ENCODE peak calls at places on chromosomes 3 and 15, in seven cellular contexts. A is transverse colon, Z is right cardiac atrium, G is left ventricle myocardium inferior, O is SK-N-SH, T is psoas muscle, W is suprapubic skin. C is an unnamed sample. For H3K4me1, the result is how much of the 10 kb centered on the place peaks cover.

GRCh38 chr3:13452490-13453335 is 27.4 kb upstream of the HDAC11 start:
- DNase-seq in T (no peak), G (no peak), A (peak), Z (no peak), W (no peak), O (peak), C (peak)

GRCh38 chr3:8984512-8984911 is 21.2 kb upstream of the RAD18 start:
- DNase-seq in W (no peak), G (no peak), O (no peak), T (no peak), Z (no peak), A (no peak), C (no peak)

GRCh38 chr3:119145500-119146167 is at the start of gene TEX55:
- DNase-seq in Z (peak), O (peak), W (no peak), A (peak), T (no peak), G (peak), C (peak)

GRCh38 chr3:40588406-40588805 is 63.6 kb downstream of the ZNF621 start:
- DNase-seq in O (no peak), T (no peak), Z (no peak), G (no peak), A (peak), W (no peak), C (no peak)

GRCh38 chr15:36755341-36755740 is 175.9 kb downstream of the CDIN1 start:
- DNase-seq in T (no peak), G (no peak), O (no peak), Z (no peak), W (no peak), A (no peak), C (no peak)

GRCh38 chr3:17143893-17144664 is 259.3 kb downstream of the PLCL2 start:
- DNase-seq in O (no peak), T (no peak), G (no peak), Z (no peak), W (no peak), A (no peak), C (no peak)

GRCh38 chr3:186247821-186248814 is 113.9 kb downstream of the DGKG start:
- DNase-seq in W (no peak), G (no peak), O (no peak), A (no peak), Z (peak), T (no peak), C (peak)

GRCh38 chr3:29415824-29416223 is 135.0 kb downstream of the RBMS3 start:
- DNase-seq in W (no peak), G (no peak), A (no peak), O (no peak), Z (no peak), T (no peak), C (no peak)

GRCh38 chr3:73215286-73215685 is 153.8 kb downstream of the EBLN2 start:
- DNase-seq in G (no peak), O (no peak), Z (no peak), A (no peak), T (no peak), W (no peak), C (no peak)

GRCh38 chr3:182105875-182106274 is 394.1 kb downstream of the SOX2 start:
- DNase-seq in T (no peak), G (no peak), A (no peak), O (no peak), Z (no peak), W (no peak), C (no peak)

GRCh38 chr15:65411470-65412071 is 11.2 kb downstream of the IGDCC4 start:
- DNase-seq in T (no peak), O (no peak), W (no peak), G (no peak), A (no peak), Z (no peak), C (no peak)

GRCh38 chr15:71349736-71350515 is 234.7 kb downstream of the THSD4 start:
- DNase-seq in O (no peak), A (no peak), T (no peak), Z (no peak), W (no peak), G (no peak), C (no peak)

GRCh38 chr3:11172136-11172670 is 17.9 kb downstream of the HRH1 start:
- DNase-seq in A (no peak), O (no peak), T (no peak), Z (no peak), G (no peak), W (peak), C (no peak)

GRCh38 chr3:16801698-16802097 is 83.1 kb upstream of the PLCL2 start:
- DNase-seq in A (no peak), O (peak), T (no peak), G (no peak), W (no peak), Z (no peak), C (no peak)

GRCh38 chr3:32399030-32399620 is 7.5 kb downstream of the CMTM7 start:
- DNase-seq in T (no peak), A (no peak), Z (no peak), G (no peak), O (peak), W (no peak), C (peak)

GRCh38 chr3:25564040-25564439 is 100.7 kb downstream of the TOP2B start:
- DNase-seq in W (no peak), O (no peak), T (no peak), Z (no peak), G (no peak), A (no peak), C (no peak)

GRCh38 chr3:114624047-114624445 is 330.2 kb downstream of the TIGIT start:
- DNase-seq in W (peak), G (peak), Z (peak), T (peak), A (peak), O (no peak), C (peak)

GRCh38 chr3:6825527-6825926 is 35.4 kb upstream of the GRM7 start:
- DNase-seq in A (no peak), O (peak), Z (no peak), G (no peak), W (no peak), T (no peak), C (no peak)

GRCh38 chr3:114659109-114660081 is 365.6 kb downstream of the TIGIT start:
- DNase-seq in W (no peak), G (no peak), A (no peak), Z (no peak), T (peak), O (no peak), C (no peak)

GRCh38 chr15:63601026-63601726 is 4.0 kb downstream of the FBXL22 start:
- DNase-seq in Z (peak), O (peak), A (peak), W (peak), G (peak), T (peak), C (peak)

GRCh38 chr3:98985406-98985805 is 83.9 kb upstream of the DCBLD2 start:
- DNase-seq in O (no peak), T (no peak), Z (no peak), A (no peak), W (no peak), G (no peak), C (no peak)

GRCh38 chr3:146387566-146387965 is 81.8 kb downstream of the PLSCR2 start:
- DNase-seq in G (no peak), W (no peak), Z (no peak), O (no peak), T (no peak), A (no peak), C (no peak)

GRCh38 chr15:43799209-43799944 is 643 bp downstream of the SERINC4 start:
- DNase-seq in W (no peak), G (no peak), O (no peak), T (no peak), A (peak), Z (no peak), C (no peak)

GRCh38 chr15:35078221-35078915 is 6.7 kb downstream of the NANOGP8 start:
- DNase-seq in G (no peak), T (no peak), Z (no peak), W (no peak), O (peak), A (peak), C (peak)

GRCh38 chr3:65953881-65954733 is 84.6 kb downstream of the MAGI1 start:
- DNase-seq in T (no peak), W (no peak), O (no peak), A (peak), G (peak), Z (peak), C (peak)

GRCh38 chr3:188635258-188636038 is 481.5 kb downstream of the LPP start:
- DNase-seq in A (no peak), O (no peak), T (no peak), G (no peak), W (no peak), Z (no peak), C (no peak)

GRCh38 chr3:127708837-127709236 is 36.1 kb downstream of the ABTB1 start:
- DNase-seq in T (no peak), G (no peak), W (no peak), O (no peak), Z (no peak), A (no peak), C (no peak)

GRCh38 chr15:81338422-81339007 is 14.6 kb upstream of the STARD5 start:
- DNase-seq in A (no peak), W (peak), O (no peak), Z (peak), T (peak), G (peak), C (peak)

GRCh38 chr3:143222505-143222904 is 102.9 kb downstream of the CHST2 start:
- DNase-seq in W (no peak), G (no peak), T (no peak), A (no peak), O (no peak), Z (no peak), C (peak)

GRCh38 chr3:125331243-125331642 is 43.9 kb downstream of the ZNF148 start:
- DNase-seq in G (no peak), O (no peak), A (no peak), T (no peak), W (no peak), Z (no peak), C (no peak)

GRCh38 chr3:196528639-196529233 is 13.6 kb upstream of the SMCO1 start:
- DNase-seq in T (peak), G (peak), W (peak), O (peak), A (peak), Z (peak), C (peak)

GRCh38 chr15:29596266-29596665 is 226.0 kb downstream of the TJP1 start:
- DNase-seq in O (no peak), W (no peak), A (no peak), G (no peak), T (no peak), Z (no peak), C (no peak)

GRCh38 chr3:35758358-35758757 is 119.0 kb downstream of the ARPP21 start:
- DNase-seq in G (no peak), O (no peak), Z (no peak), A (no peak), T (no peak), W (no peak), C (peak)

GRCh38 chr3:10011644-10012043 is 14.6 kb upstream of the FANCD2 start:
- DNase-seq in Z (peak), T (peak), W (no peak), O (no peak), G (no peak), A (no peak), C (peak)
- H3K4me3 ChIP-seq in Z (no peak), T (peak), W (peak), O (peak), G (peak), A (no peak), C (no peak)

GRCh38 chr15:39131605-39132004 is 449.3 kb upstream of the THBS1 start:
- DNase-seq in W (no peak), A (no peak), T (no peak), G (no peak), O (no peak), Z (no peak), C (peak)
- H3K4me1 ChIP-seq in W (under half), A (under half), T (under half), G (under half), O (under half), Z (under half), C (under half)

DNA sequence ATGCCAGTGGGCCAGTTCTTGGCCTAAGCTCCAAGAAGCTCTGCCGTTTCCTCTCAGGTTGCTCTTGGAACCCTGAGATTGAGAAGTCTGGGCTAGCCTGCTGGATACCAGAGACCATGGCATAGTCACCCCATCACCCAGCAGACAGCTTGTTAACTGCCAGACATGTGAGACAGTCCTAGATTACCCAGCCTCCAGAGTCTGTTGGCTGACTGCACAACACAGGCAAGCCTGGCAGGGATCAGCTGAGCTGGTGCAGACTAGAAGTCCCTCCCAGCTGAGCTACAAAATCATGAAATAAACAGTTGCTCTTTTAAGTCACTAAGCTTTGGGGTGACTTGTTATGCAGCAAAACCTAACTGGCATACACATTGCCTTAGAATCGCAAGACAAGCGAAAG is 5.2 kb downstream of the ANAPC13 start:
- DNase-seq in W (no peak), T (no peak), A (no peak), Z (no peak), O (no peak), G (no peak), C (no peak)
- H3K27ac ChIP-seq in W (no peak), T (peak), A (no peak), Z (no peak), O (no peak), G (peak), C (no peak)

DNA sequence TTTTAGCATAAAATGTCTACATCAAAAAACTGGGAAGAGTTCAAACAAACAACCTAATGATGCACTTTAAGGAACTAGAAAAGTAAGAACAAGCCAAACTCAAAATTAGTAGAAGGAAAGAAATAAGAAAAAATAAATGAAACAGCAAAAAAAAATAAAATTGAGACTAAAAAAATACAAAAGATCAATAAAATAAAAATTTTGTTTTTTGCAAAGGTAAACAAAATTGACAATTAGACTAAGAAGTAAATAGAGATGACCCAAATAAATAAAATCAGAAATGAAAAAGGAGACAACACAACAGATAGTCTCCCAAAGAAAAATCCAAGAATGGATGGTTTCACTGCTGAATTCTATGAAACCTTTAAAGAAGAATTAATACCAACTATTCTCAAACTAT is 89.6 kb upstream of the MME start:
- DNase-seq in O (no peak), W (no peak), G (no peak), A (no peak), Z (no peak), T (no peak), C (no peak)
- H3K4me3 ChIP-seq in O (no peak), W (no peak), G (no peak), A (no peak), Z (no peak), T (no peak), C (no peak)

GRCh38 chr3:113216393-113216792 is 5.0 kb downstream of the BOC start:
- DNase-seq in O (no peak), W (no peak), G (no peak), Z (no peak), T (no peak), A (no peak), C (no peak)

GRCh38 chr3:113219605-113220300 is 8.4 kb downstream of the BOC start:
- DNase-seq in W (no peak), A (no peak), Z (no peak), T (no peak), O (no peak), G (no peak), C (no peak)

GRCh38 chr3:113214917-113215595 is 3.7 kb downstream of the BOC start:
- DNase-seq in G (no peak), T (no peak), Z (no peak), W (no peak), O (no peak), A (no peak), C (no peak)

GRCh38 chr3:113218679-113219040 is 7.3 kb downstream of the BOC start:
- DNase-seq in A (no peak), T (no peak), G (no peak), W (no peak), O (no peak), Z (no peak), C (no peak)

GRCh38 chr3:113218011-113218678 is 6.8 kb downstream of the BOC start:
- DNase-seq in Z (no peak), T (no peak), G (no peak), W (no peak), O (no peak), A (no peak), C (no peak)
- H3K4me1 ChIP-seq in Z (under half), T (under half), G (under half), W (half or more), O (under half), A (under half), C (under half)

DNA sequence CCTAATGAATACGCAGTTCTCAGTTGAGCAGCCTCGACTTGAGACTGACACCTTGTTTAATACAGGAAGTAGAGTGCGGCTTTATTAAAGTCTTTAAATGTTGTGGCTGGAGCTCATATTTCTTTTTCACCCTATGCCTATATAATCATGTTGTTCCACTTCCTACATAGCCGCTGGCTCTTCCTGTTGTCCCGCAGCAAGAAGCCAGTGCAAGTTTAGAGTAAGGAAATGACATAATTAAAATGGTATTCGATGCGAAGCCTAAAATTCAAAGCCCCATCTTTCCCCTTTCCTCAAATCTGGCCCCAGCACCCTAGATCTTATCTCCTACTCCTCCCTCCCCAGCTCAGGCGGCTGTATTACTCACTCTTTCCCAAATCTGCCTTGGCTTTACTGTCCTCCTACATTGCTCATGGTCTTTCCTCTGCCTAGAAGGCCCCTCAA is 7.5 kb upstream of the PHLDB2 start:
- DNase-seq in Z (no peak), T (no peak), A (no peak), W (no peak), O (no peak), G (no peak), C (no peak)
- H3K27ac ChIP-seq in Z (peak), T (peak), A (no peak), W (no peak), O (peak), G (peak), C (peak)

DNA sequence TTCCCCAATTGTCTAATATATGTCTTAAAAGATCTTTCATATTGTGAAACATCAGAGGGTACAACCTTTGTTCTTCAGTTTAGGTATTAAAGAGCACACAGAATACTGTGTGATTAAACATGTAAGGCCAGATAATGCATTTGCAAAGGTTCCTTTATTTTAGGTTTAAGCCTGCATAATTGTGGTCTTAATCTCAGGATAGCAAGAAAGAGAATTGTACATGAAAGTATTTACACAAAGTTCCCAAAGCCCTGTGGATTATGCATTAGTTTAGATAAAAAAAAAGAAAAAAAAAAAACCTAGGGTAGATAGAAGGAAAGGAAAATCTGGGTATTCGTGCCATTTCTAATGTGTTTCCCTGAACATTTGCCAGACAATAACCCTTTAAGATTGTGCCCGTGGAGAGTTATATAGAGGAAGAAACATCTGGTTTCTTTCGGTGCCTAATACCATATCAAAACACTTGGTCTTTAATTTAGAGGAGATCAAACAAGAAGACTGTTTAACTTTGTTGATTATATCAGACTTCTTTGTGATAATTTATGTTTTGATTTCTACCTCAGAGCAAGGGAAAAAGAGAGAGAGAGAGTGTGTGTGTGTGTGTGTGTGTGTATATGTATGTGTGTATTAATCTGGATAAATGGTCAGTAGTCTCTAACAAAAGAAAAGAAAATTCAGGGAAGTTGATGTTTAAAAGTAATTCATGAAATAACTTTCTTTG is 139.6 kb upstream of the CGNL1 start:
- DNase-seq in T (no peak), O (no peak), W (no peak), Z (no peak), G (no peak), A (no peak), C (no peak)
- H3K4me3 ChIP-seq in T (no peak), O (no peak), W (no peak), Z (no peak), G (no peak), A (no peak), C (no peak)

DNA sequence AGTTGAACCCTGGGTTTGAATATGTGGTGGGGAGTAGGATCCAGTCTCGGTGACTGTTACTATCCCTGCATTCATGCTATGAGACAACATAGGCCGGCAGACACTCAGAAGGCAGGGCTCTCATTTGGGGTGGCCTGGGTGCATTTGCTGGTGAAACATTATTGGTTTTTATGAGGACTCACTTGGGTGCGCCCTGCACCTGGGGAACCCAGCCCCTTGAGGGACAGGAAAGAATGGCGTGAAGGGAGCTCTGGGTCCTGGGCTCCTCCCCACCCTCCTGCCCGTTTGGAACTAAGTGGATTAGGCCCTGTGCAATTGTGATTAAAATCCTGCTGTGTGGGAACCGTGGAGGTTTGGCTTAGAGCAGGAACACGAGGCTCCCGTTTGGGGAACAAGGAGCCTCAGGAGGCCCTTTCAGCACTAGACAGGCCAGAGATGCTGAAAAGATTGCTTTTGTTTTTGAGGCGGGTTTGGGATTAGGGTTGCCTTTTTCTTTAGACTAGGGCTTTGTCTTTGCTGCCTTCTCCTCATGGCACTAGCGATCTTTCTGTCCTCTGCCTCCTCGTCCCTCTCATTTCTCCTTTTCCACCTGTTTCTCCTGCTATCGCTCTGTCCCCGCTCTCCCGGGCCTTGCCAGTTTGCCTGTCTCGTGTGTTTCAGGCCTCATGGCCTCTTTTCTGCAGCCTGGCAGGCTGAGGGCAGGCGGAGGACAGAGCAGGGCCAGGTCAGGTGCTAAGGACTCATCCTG is 8.4 kb downstream of the MAPKAPK3 start:
- DNase-seq in Z (no peak), O (no peak), G (no peak), W (no peak), A (no peak), T (no peak), C (no peak)
- H3K4me1 ChIP-seq in Z (under half), O (under half), G (half or more), W (half or more), A (under half), T (half or more), C (under half)

GRCh38 chr3:133871368-133872090 is 24.2 kb downstream of the RAB6B start:
- DNase-seq in W (no peak), Z (no peak), O (no peak), T (no peak), G (no peak), A (no peak), C (no peak)
- H3K27ac ChIP-seq in W (no peak), Z (no peak), O (no peak), T (no peak), G (no peak), A (no peak), C (no peak)

C was measured in cardiac muscle cell.